ENCODE peak calls at places on chromosomes 13 and 19, in ten cellular contexts. One of them, this sample, is unnamed.

GRCh38 chr13:39585219-39585618 is 17.8 kb downstream of the LHFPL6 start:
- DNase-seq in thoracic aorta: no peak
- DNase-seq in psoas muscle: no peak
- DNase-seq in cardiac fibroblast: no peak
- DNase-seq in fibroblast of lung: no peak
- DNase-seq in cardiac muscle cell: no peak
- DNase-seq in pancreas: no peak
- DNase-seq in Calu3: no peak
- DNase-seq in lower leg skin: no peak
- DNase-seq in lung: no peak
- DNase-seq in this sample: no peak

GRCh38 chr19:7371001-7371400 is 22.3 kb downstream of the ARHGEF18 start:
- DNase-seq in lower leg skin: no peak
- DNase-seq in fibroblast of lung: no peak
- DNase-seq in cardiac muscle cell: no peak
- DNase-seq in psoas muscle: peak; percentile 7
- DNase-seq in cardiac fibroblast: no peak
- DNase-seq in pancreas: no peak
- DNase-seq in lung: no peak
- DNase-seq in Calu3: no peak
- DNase-seq in thoracic aorta: no peak
- DNase-seq in this sample: no peak

GRCh38 chr13:51158923-51159322 is 47.8 kb upstream of the C13orf42 start:
- DNase-seq in lung: no peak
- DNase-seq in thoracic aorta: no peak
- DNase-seq in psoas muscle: no peak
- DNase-seq in cardiac muscle cell: peak; percentile 38
- DNase-seq in pancreas: no peak
- DNase-seq in fibroblast of lung: peak; percentile 2
- DNase-seq in cardiac fibroblast: peak; percentile 26
- DNase-seq in lower leg skin: no peak
- DNase-seq in Calu3: no peak
- DNase-seq in this sample: no peak

GRCh38 chr13:23730251-23730650 is 158.9 kb downstream of the MIPEP start:
- DNase-seq in pancreas: no peak
- DNase-seq in psoas muscle: no peak
- DNase-seq in cardiac muscle cell: no peak
- DNase-seq in Calu3: no peak
- DNase-seq in fibroblast of lung: no peak
- DNase-seq in thoracic aorta: no peak
- DNase-seq in cardiac fibroblast: no peak
- DNase-seq in lower leg skin: no peak
- DNase-seq in lung: peak; percentile 61
- DNase-seq in this sample: no peak

GRCh38 chr13:50125556-50126377 is 110.5 kb downstream of the KCNRG start:
- DNase-seq in lower leg skin: peak; percentile 99
- DNase-seq in lung: peak; percentile 92
- DNase-seq in psoas muscle: peak; percentile 98
- DNase-seq in cardiac fibroblast: peak; percentile 96
- DNase-seq in thoracic aorta: peak; percentile 70
- DNase-seq in Calu3: peak; percentile 76
- DNase-seq in fibroblast of lung: peak; percentile 95
- DNase-seq in cardiac muscle cell: peak; percentile 96
- DNase-seq in pancreas: peak; percentile 95
- DNase-seq in this sample: peak; percentile 75

GRCh38 chr13:81606074-81606473 is 1265.1 kb upstream of the SPRY2 start:
- DNase-seq in thoracic aorta: no peak
- DNase-seq in Calu3: no peak
- DNase-seq in pancreas: no peak
- DNase-seq in fibroblast of lung: no peak
- DNase-seq in psoas muscle: no peak
- DNase-seq in cardiac muscle cell: no peak
- DNase-seq in lower leg skin: no peak
- DNase-seq in lung: no peak
- DNase-seq in cardiac fibroblast: no peak
- DNase-seq in this sample: no peak

GRCh38 chr13:90792335-90792734 is 555.2 kb upstream of the MIR17HG start:
- DNase-seq in Calu3: no peak
- DNase-seq in psoas muscle: no peak
- DNase-seq in thoracic aorta: no peak
- DNase-seq in cardiac fibroblast: no peak
- DNase-seq in cardiac muscle cell: no peak
- DNase-seq in lung: no peak
- DNase-seq in lower leg skin: no peak
- DNase-seq in fibroblast of lung: no peak
- DNase-seq in pancreas: no peak
- DNase-seq in this sample: no peak

GRCh38 chr13:46643165-46643777 is 90.3 kb downstream of the LRCH1 start:
- DNase-seq in Calu3: no peak
- DNase-seq in lower leg skin: no peak
- DNase-seq in thoracic aorta: no peak
- DNase-seq in lung: no peak
- DNase-seq in cardiac fibroblast: no peak
- DNase-seq in cardiac muscle cell: peak; percentile 39
- DNase-seq in fibroblast of lung: no peak
- DNase-seq in psoas muscle: no peak
- DNase-seq in pancreas: no peak
- DNase-seq in this sample: no peak

GRCh38 chr19:49488046-49488862 is 846 bp downstream of the RPL13A start:
- DNase-seq in cardiac muscle cell: no peak
- DNase-seq in fibroblast of lung: no peak
- DNase-seq in lung: no peak
- DNase-seq in cardiac fibroblast: no peak
- DNase-seq in Calu3: no peak
- DNase-seq in thoracic aorta: no peak
- DNase-seq in lower leg skin: no peak
- DNase-seq in pancreas: no peak
- DNase-seq in psoas muscle: no peak
- DNase-seq in this sample: no peak

GRCh38 chr19:1691589-1692290 is 39.3 kb upstream of the TCF3 start:
- DNase-seq in psoas muscle: no peak
- DNase-seq in lung: no peak
- DNase-seq in fibroblast of lung: no peak
- DNase-seq in cardiac fibroblast: no peak
- DNase-seq in thoracic aorta: no peak
- DNase-seq in lower leg skin: no peak
- DNase-seq in Calu3: no peak
- DNase-seq in pancreas: no peak
- DNase-seq in cardiac muscle cell: no peak
- DNase-seq in this sample: no peak

GRCh38 chr13:102928971-102929370 is 83.1 kb downstream of the ERCC5 start:
- DNase-seq in fibroblast of lung: no peak
- DNase-seq in cardiac muscle cell: no peak
- DNase-seq in Calu3: no peak
- DNase-seq in lung: no peak
- DNase-seq in cardiac fibroblast: no peak
- DNase-seq in psoas muscle: no peak
- DNase-seq in thoracic aorta: no peak
- DNase-seq in pancreas: no peak
- DNase-seq in lower leg skin: no peak
- DNase-seq in this sample: no peak

GRCh38 chr19:27779953-27780352 is 1433.0 kb downstream of the UQCRFS1 start:
- DNase-seq in cardiac muscle cell: no peak
- DNase-seq in psoas muscle: no peak
- DNase-seq in Calu3: no peak
- DNase-seq in lung: no peak
- DNase-seq in lower leg skin: no peak
- DNase-seq in cardiac fibroblast: no peak
- DNase-seq in pancreas: no peak
- DNase-seq in fibroblast of lung: no peak
- DNase-seq in thoracic aorta: no peak
- DNase-seq in this sample: no peak

GRCh38 chr19:27777242-27777641 is 1435.7 kb downstream of the UQCRFS1 start:
- DNase-seq in pancreas: no peak
- DNase-seq in cardiac muscle cell: no peak
- DNase-seq in thoracic aorta: no peak
- DNase-seq in fibroblast of lung: no peak
- DNase-seq in lower leg skin: no peak
- DNase-seq in Calu3: no peak
- DNase-seq in cardiac fibroblast: no peak
- DNase-seq in psoas muscle: no peak
- DNase-seq in lung: no peak
- DNase-seq in this sample: no peak

GRCh38 chr19:27776524-27776923 is 1436.4 kb downstream of the UQCRFS1 start:
- DNase-seq in thoracic aorta: no peak
- DNase-seq in cardiac fibroblast: no peak
- DNase-seq in lung: no peak
- DNase-seq in Calu3: no peak
- DNase-seq in fibroblast of lung: no peak
- DNase-seq in pancreas: no peak
- DNase-seq in cardiac muscle cell: no peak
- DNase-seq in psoas muscle: no peak
- DNase-seq in lower leg skin: no peak
- DNase-seq in this sample: no peak

GRCh38 chr19:27776020-27776419 is 1436.9 kb downstream of the UQCRFS1 start:
- DNase-seq in cardiac fibroblast: peak; percentile 69
- DNase-seq in thoracic aorta: no peak
- DNase-seq in lung: no peak
- DNase-seq in Calu3: no peak
- DNase-seq in cardiac muscle cell: peak; percentile 60
- DNase-seq in fibroblast of lung: peak; percentile 23
- DNase-seq in psoas muscle: no peak
- DNase-seq in pancreas: no peak
- DNase-seq in lower leg skin: no peak
- DNase-seq in this sample: no peak

DNA sequence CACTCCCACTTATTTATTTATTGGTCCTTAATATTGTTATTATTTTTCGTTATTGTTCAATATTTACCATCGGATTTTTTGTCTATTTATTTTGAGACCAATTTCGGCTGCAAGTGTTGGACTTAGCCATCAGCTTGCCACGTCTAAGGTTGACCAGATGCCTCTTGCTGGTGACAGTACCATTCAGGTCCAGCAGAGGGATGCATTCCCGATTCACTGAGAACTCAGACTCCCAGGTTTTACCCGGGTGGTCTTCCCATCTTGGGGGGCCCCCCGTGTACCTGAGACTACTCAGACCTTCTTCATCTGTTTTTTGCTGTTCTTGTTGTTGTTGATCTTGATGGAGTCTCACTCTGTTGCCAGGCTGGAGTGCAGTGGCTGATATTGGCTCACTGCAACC is 1435.2 kb downstream of the UQCRFS1 start:
- DNase-seq in psoas muscle: no peak
- DNase-seq in lung: no peak
- DNase-seq in cardiac fibroblast: no peak
- DNase-seq in cardiac muscle cell: no peak
- DNase-seq in fibroblast of lung: no peak
- DNase-seq in Calu3: no peak
- DNase-seq in lower leg skin: no peak
- DNase-seq in pancreas: no peak
- DNase-seq in thoracic aorta: no peak
- DNase-seq in this sample: no peak
- TF ChIP-seq CTCF in psoas muscle: no peak
- TF ChIP-seq CTCF in lung: no peak
- TF ChIP-seq CTCF in cardiac fibroblast: peak; percentile 48
- TF ChIP-seq CTCF in cardiac muscle cell: no peak
- TF ChIP-seq CTCF in fibroblast of lung: peak; percentile 6
- TF ChIP-seq CTCF in Calu3: peak; percentile 20
- TF ChIP-seq CTCF in lower leg skin: no peak
- TF ChIP-seq CTCF in pancreas: no peak
- TF ChIP-seq CTCF in thoracic aorta: no peak
- TF ChIP-seq CTCF in this sample: peak; percentile 28

GRCh38 chr13:25215253-25215575 is 43.1 kb upstream of the AMER2 start:
- DNase-seq in thoracic aorta: no peak
- DNase-seq in fibroblast of lung: no peak
- DNase-seq in cardiac muscle cell: no peak
- DNase-seq in cardiac fibroblast: no peak
- DNase-seq in Calu3: no peak
- DNase-seq in pancreas: no peak
- DNase-seq in psoas muscle: no peak
- DNase-seq in lower leg skin: no peak
- DNase-seq in lung: no peak
- DNase-seq in this sample: no peak

GRCh38 chr13:25213716-25214115 is 41.6 kb upstream of the AMER2 start:
- DNase-seq in thoracic aorta: no peak
- DNase-seq in lung: no peak
- DNase-seq in cardiac muscle cell: no peak
- DNase-seq in Calu3: no peak
- DNase-seq in fibroblast of lung: no peak
- DNase-seq in pancreas: no peak
- DNase-seq in cardiac fibroblast: no peak
- DNase-seq in lower leg skin: peak; percentile 69
- DNase-seq in psoas muscle: no peak
- DNase-seq in this sample: no peak

GRCh38 chr13:25218011-25218410 is 45.9 kb upstream of the AMER2 start:
- DNase-seq in cardiac muscle cell: no peak
- DNase-seq in lung: no peak
- DNase-seq in fibroblast of lung: no peak
- DNase-seq in cardiac fibroblast: no peak
- DNase-seq in Calu3: no peak
- DNase-seq in pancreas: no peak
- DNase-seq in psoas muscle: no peak
- DNase-seq in lower leg skin: peak; percentile 8
- DNase-seq in thoracic aorta: no peak
- DNase-seq in this sample: no peak

GRCh38 chr13:25217023-25217909 is 45.2 kb upstream of the AMER2 start:
- DNase-seq in thoracic aorta: no peak
- DNase-seq in lung: no peak
- DNase-seq in cardiac fibroblast: peak; percentile 8
- DNase-seq in fibroblast of lung: peak; percentile 28
- DNase-seq in psoas muscle: no peak
- DNase-seq in cardiac muscle cell: peak; percentile 39
- DNase-seq in pancreas: no peak
- DNase-seq in lower leg skin: peak; percentile 57
- DNase-seq in Calu3: no peak
- DNase-seq in this sample: no peak

GRCh38 chr13:25214371-25215252 is 42.5 kb upstream of the AMER2 start:
- DNase-seq in lower leg skin: peak; percentile 68
- DNase-seq in pancreas: no peak
- DNase-seq in thoracic aorta: no peak
- DNase-seq in cardiac muscle cell: peak; percentile 40
- DNase-seq in Calu3: no peak
- DNase-seq in cardiac fibroblast: peak; percentile 22
- DNase-seq in fibroblast of lung: peak; percentile 19
- DNase-seq in lung: no peak
- DNase-seq in psoas muscle: peak; percentile 67
- DNase-seq in this sample: no peak
- TF ChIP-seq CTCF in lower leg skin: no peak
- TF ChIP-seq CTCF in pancreas: no peak
- TF ChIP-seq CTCF in thoracic aorta: no peak
- TF ChIP-seq CTCF in cardiac muscle cell: peak; percentile 11
- TF ChIP-seq CTCF in Calu3: no peak
- TF ChIP-seq CTCF in cardiac fibroblast: peak; percentile 9
- TF ChIP-seq CTCF in fibroblast of lung: no peak
- TF ChIP-seq CTCF in lung: no peak
- TF ChIP-seq CTCF in psoas muscle: no peak
- TF ChIP-seq CTCF in this sample: no peak

GRCh38 chr19:40662925-40663711 is 27.3 kb downstream of the NUMBL start:
- DNase-seq in cardiac muscle cell: peak; percentile 95
- DNase-seq in pancreas: peak; percentile 93
- DNase-seq in cardiac fibroblast: peak; percentile 96
- DNase-seq in lower leg skin: peak; percentile 99
- DNase-seq in lung: peak; percentile 89
- DNase-seq in psoas muscle: peak; percentile 95
- DNase-seq in Calu3: peak; percentile 98
- DNase-seq in fibroblast of lung: peak; percentile 86
- DNase-seq in thoracic aorta: peak; percentile 68
- DNase-seq in this sample: peak; percentile 93
- TF ChIP-seq CTCF in cardiac muscle cell: peak; percentile 85
- TF ChIP-seq CTCF in pancreas: peak; percentile 95
- TF ChIP-seq CTCF in cardiac fibroblast: no peak
- TF ChIP-seq CTCF in lower leg skin: no peak
- TF ChIP-seq CTCF in lung: peak; percentile 98
- TF ChIP-seq CTCF in psoas muscle: no peak
- TF ChIP-seq CTCF in Calu3: peak; percentile 100
- TF ChIP-seq CTCF in fibroblast of lung: peak; percentile 80
- TF ChIP-seq CTCF in thoracic aorta: peak; percentile 97
- TF ChIP-seq CTCF in this sample: peak; percentile 98

GRCh38 chr19:46975011-46975917 is 44.4 kb upstream of the NPAS1 start:
- DNase-seq in Calu3: no peak
- DNase-seq in lung: no peak
- DNase-seq in cardiac fibroblast: peak; percentile 53
- DNase-seq in cardiac muscle cell: peak; percentile 55
- DNase-seq in pancreas: no peak
- DNase-seq in thoracic aorta: no peak
- DNase-seq in fibroblast of lung: no peak
- DNase-seq in psoas muscle: no peak
- DNase-seq in lower leg skin: no peak
- DNase-seq in this sample: no peak
- TF ChIP-seq CTCF in Calu3: no peak
- TF ChIP-seq CTCF in lung: no peak
- TF ChIP-seq CTCF in cardiac fibroblast: no peak
- TF ChIP-seq CTCF in cardiac muscle cell: no peak
- TF ChIP-seq CTCF in pancreas: no peak
- TF ChIP-seq CTCF in thoracic aorta: no peak
- TF ChIP-seq CTCF in fibroblast of lung: no peak
- TF ChIP-seq CTCF in psoas muscle: no peak
- TF ChIP-seq CTCF in lower leg skin: no peak
- TF ChIP-seq CTCF in this sample: no peak

This sample was measured in mesothelial cell of epicardium.